ENCODE peak calls at places on chromosomes 11 and 22, in seven cellular contexts. S is GM12878, Z is GM12891, T is SK-N-SH, F is HepG2, L is K562, C is GM12892. J is an unnamed sample.
A peak's percentile ranks its signal among the peaks of the same experiment; 100 is the strongest.

GRCh38 chr22:49553518-49554295 is 274.0 kb downstream of the BRD1 start:
- DNase-seq in L (no peak), F (no peak), S (no peak), C (no peak), T (no peak), Z (no peak), J (peak; percentile 39)

GRCh38 chr11:99268895-99269294 is 248.1 kb downstream of the CNTN5 start:
- DNase-seq in C (no peak), F (no peak), L (no peak), S (no peak), T (no peak), Z (no peak), J (no peak)

GRCh38 chr11:40754297-40754696 is 705.2 kb downstream of the LRRC4C start:
- DNase-seq in F (no peak), S (no peak), C (no peak), Z (no peak), T (no peak), L (no peak), J (no peak)

GRCh38 chr11:67119577-67120391 is 721 bp downstream of the KDM2A start:
- DNase-seq in S (no peak), L (peak; percentile 63), C (no peak), Z (no peak), F (no peak), T (peak; percentile 79), J (peak; percentile 54)

GRCh38 chr22:37844904-37845334 is 785 bp upstream of the ANKRD54 start:
- DNase-seq in S (no peak), Z (no peak), F (no peak), L (no peak), T (no peak), C (no peak), J (no peak)

GRCh38 chr11:112996924-112997323 is 35.7 kb downstream of the NCAM1 start:
- DNase-seq in T (no peak), F (no peak), L (no peak), Z (no peak), S (no peak), C (no peak), J (no peak)

GRCh38 chr22:23376256-23376655 is 195.9 kb downstream of the BCR start:
- DNase-seq in C (no peak), T (no peak), S (peak; percentile 1), F (peak; percentile 18), Z (peak; percentile 68), L (peak; percentile 58), J (no peak)

GRCh38 chr11:19907839-19908238 is 195.2 kb downstream of the NAV2 start:
- DNase-seq in L (no peak), S (no peak), F (no peak), C (no peak), T (no peak), Z (no peak), J (no peak)

GRCh38 chr11:126345759-126346585 is 9.5 kb upstream of the ST3GAL4 start:
- DNase-seq in T (no peak), F (no peak), S (no peak), L (peak; percentile 88), Z (no peak), C (no peak), J (no peak)

GRCh38 chr11:5690736-5691135 is 1.1 kb downstream of the TRIM22 start:
- DNase-seq in C (no peak), L (peak; percentile 27), S (no peak), Z (no peak), F (no peak), T (no peak), J (no peak)

GRCh38 chr11:125165664-125166346 is 1.3 kb downstream of the PKNOX2 start:
- DNase-seq in T (no peak), F (no peak), L (no peak), S (no peak), C (no peak), Z (no peak), J (no peak)

GRCh38 chr11:125164091-125164421 is 495 bp upstream of the PKNOX2 start:
- DNase-seq in Z (no peak), C (no peak), S (no peak), T (no peak), F (no peak), L (no peak), J (no peak)

GRCh38 chr11:125166347-125166841 is 1.8 kb downstream of the PKNOX2 start:
- DNase-seq in Z (peak; percentile 29), L (no peak), C (no peak), F (no peak), T (peak; percentile 52), S (no peak), J (no peak)

GRCh38 chr11:125164422-125165110 is at the start of gene PKNOX2:
- DNase-seq in S (no peak), L (peak; percentile 71), T (peak; percentile 95), Z (peak; percentile 71), C (peak; percentile 56), F (peak; percentile 15), J (peak; percentile 93)

GRCh38 chr11:125165111-125165663 is 636 bp downstream of the PKNOX2 start:
- DNase-seq in F (no peak), L (no peak), Z (peak; percentile 43), C (peak; percentile 42), S (no peak), T (peak; percentile 81), J (peak; percentile 73)
- TF ChIP-seq TAF1 in F (no peak), L (no peak), Z (no peak), C (no peak), S (no peak), T (no peak), J (no peak)

GRCh38 chr22:45171830-45172229 is 8.1 kb downstream of the NUP50 start:
- DNase-seq in F (no peak), C (no peak), Z (no peak), L (no peak), S (no peak), T (no peak), J (no peak)

GRCh38 chr22:45164217-45165123 is 745 bp downstream of the NUP50 start:
- DNase-seq in F (no peak), L (peak; percentile 48), S (no peak), Z (peak; percentile 47), T (peak; percentile 79), C (peak; percentile 50), J (peak; percentile 68)

GRCh38 chr22:45166935-45167334 is 3.2 kb downstream of the NUP50 start:
- DNase-seq in L (no peak), F (no peak), S (no peak), Z (no peak), C (no peak), T (no peak), J (no peak)

GRCh38 chr22:45172872-45173585 is 9.3 kb downstream of the NUP50 start:
- DNase-seq in F (no peak), C (no peak), L (no peak), S (no peak), Z (no peak), T (no peak), J (no peak)

GRCh38 chr22:45170001-45170466 is 6.3 kb downstream of the NUP50 start:
- DNase-seq in L (peak; percentile 63), F (no peak), Z (no peak), T (no peak), S (no peak), C (no peak), J (no peak)
- TF ChIP-seq TAF1 in L (no peak), F (no peak), Z (no peak), T (no peak), S (no peak), C (no peak), J (no peak)

DNA sequence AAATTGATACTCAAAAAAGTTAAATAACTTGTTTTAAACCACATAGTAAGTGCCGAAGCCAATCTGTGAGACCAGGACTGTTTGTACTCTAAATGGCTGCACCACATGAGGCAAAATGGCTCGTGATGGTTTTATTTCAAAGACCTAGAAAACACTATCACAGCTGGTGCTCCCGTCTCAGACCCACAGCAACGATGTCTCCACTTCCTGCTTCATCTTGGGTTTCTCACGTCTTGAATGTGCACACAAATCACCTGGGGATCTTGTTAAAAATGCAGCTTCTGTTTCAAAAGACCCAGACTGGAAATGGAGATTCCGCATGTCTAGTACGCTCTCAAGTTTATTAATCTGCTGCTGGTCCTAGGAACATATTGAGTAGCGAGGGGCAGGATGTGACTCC is 1.2 kb downstream of the CD3E start:
- DNase-seq in L (no peak), Z (no peak), F (no peak), C (no peak), S (no peak), T (no peak), J (no peak)
- TF ChIP-seq TAF1 in L (no peak), Z (no peak), F (no peak), C (no peak), S (no peak), T (no peak), J (no peak)

DNA sequence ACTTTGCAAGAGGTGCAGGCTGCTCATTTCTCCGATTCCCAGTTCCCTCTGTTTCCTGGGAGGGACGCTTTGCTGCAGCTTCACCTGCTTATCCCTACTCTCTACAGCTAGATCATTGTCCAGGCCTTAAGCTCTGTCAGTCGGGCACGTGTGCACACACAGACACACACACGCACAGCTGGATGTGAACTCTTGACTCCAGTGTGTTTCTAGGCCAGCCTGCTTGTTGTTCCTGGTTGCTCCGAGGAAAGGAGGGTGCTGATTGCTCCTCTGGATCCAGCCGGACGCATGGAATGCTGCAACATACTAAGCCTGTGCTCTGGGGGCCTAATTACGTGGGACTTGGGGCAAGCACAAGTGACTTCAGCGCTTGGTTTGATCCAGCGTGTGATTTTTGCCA is 19.7 kb downstream of the ZNRF3 start:
- DNase-seq in L (no peak), Z (no peak), C (no peak), F (no peak), T (no peak), S (no peak), J (no peak)
- TF ChIP-seq TAF1 in L (no peak), Z (no peak), C (no peak), F (peak; percentile 18), T (no peak), S (no peak), J (no peak)

DNA sequence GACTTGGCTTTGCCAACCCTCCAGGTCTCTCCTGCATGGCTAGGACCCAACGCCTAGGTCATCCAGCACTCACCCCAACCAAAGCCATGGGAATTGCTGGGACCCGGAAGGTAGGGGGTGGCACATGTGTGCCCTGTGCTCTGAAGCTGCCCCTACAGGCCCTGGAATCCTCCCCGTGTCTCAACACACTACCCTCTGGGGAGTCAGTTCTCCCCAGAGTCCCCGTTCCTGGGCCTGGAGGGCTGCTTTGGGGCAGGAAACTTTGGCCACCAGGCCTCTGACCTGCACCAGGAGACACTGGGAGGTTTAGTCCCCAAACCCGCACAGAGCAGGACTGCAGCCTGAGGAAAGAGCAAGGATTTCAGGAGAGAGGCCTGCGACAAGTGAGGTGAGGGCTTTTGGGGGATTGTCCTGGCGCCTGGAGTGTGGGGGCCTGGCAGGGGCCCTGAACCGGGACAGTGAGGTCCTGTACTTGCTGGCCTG is 495 bp upstream of the IFITM1 start:
- DNase-seq in T (no peak), L (no peak), C (no peak), F (no peak), Z (no peak), S (no peak), J (peak; percentile 68)
- TF ChIP-seq TAF1 in T (no peak), L (no peak), C (no peak), F (no peak), Z (no peak), S (no peak), J (no peak)

J was measured in H1.